ENCODE peak calls at places on chromosomes 5 and 9, in nine cellular contexts. X is IMR-90, L is hepatocyte, T is brain microvascular endothelial cell, W is fibroblast of lung, U is heart left ventricle, H is BJ, Z is body of pancreas, P is heart right ventricle. B is an unnamed sample.

GRCh38 chr5:103450333-103451061 is 112.1 kb downstream of the NUDT12 start:
- DNase-seq in X (peak; percentile 88), L (no peak), T (peak; percentile 77), W (peak; percentile 97), U (no peak), H (peak; percentile 79), Z (no peak), P (no peak), B (no peak)

GRCh38 chr9:129411501-129412175 is 209.3 kb downstream of the C9orf50 start:
- DNase-seq in X (no peak), L (no peak), T (no peak), W (no peak), U (no peak), H (no peak), Z (no peak), P (no peak), B (no peak)

GRCh38 chr9:92974161-92974661 is 26.9 kb downstream of the FGD3 start:
- DNase-seq in X (no peak), L (peak; percentile 65), T (no peak), W (no peak), U (no peak), H (no peak), Z (peak; percentile 43), P (no peak), B (no peak)

GRCh38 chr5:31481531-31481930 is 50.4 kb downstream of the DROSHA start:
- DNase-seq in X (peak; percentile 55), L (no peak), T (no peak), W (no peak), U (no peak), H (no peak), Z (no peak), P (no peak), B (no peak)

GRCh38 chr9:122468735-122469134 is 9.0 kb downstream of the OR1J1 start:
- DNase-seq in X (peak; percentile 83), L (no peak), T (no peak), W (peak; percentile 59), U (no peak), H (peak; percentile 93), Z (no peak), P (no peak), B (no peak)

GRCh38 chr9:125815568-125815967 is 68.4 kb downstream of the PBX3 start:
- DNase-seq in X (peak; percentile 34), L (no peak), T (no peak), W (peak; percentile 82), U (no peak), H (no peak), Z (no peak), P (no peak), B (no peak)

GRCh38 chr9:71487046-71487445 is 281.3 kb downstream of the CEMIP2 start:
- DNase-seq in X (no peak), L (peak; percentile 6), T (no peak), W (no peak), U (no peak), H (peak; percentile 38), Z (no peak), P (no peak), B (no peak)

GRCh38 chr9:111036068-111036789 is 2.0 kb downstream of the LPAR1 start:
- DNase-seq in X (peak; percentile 68), L (peak; percentile 69), T (peak; percentile 21), W (peak; percentile 45), U (peak; percentile 35), H (no peak), Z (peak; percentile 69), P (peak; percentile 61), B (no peak)

GRCh38 chr5:122253794-122254193 is 58.2 kb upstream of the SNCAIP start:
- DNase-seq in X (no peak), L (no peak), T (no peak), W (no peak), U (no peak), H (no peak), Z (no peak), P (no peak), B (no peak)

GRCh38 chr9:131999692-132000551 is 79.7 kb downstream of the MED27 start:
- DNase-seq in X (peak; percentile 91), L (no peak), T (peak; percentile 80), W (peak; percentile 93), U (no peak), H (no peak), Z (no peak), P (no peak), B (no peak)

GRCh38 chr5:168652516-168652915 is 73.3 kb upstream of the PANK3 start:
- DNase-seq in X (no peak), L (no peak), T (no peak), W (no peak), U (no peak), H (no peak), Z (no peak), P (no peak), B (no peak)

GRCh38 chr5:178986326-178986960 is 8.7 kb downstream of the GRM6 start:
- DNase-seq in X (no peak), L (no peak), T (no peak), W (no peak), U (no peak), H (no peak), Z (no peak), P (no peak), B (no peak)

GRCh38 chr9:92724528-92725265 is 39.9 kb downstream of the BICD2 start:
- DNase-seq in X (no peak), L (no peak), T (no peak), W (no peak), U (no peak), H (no peak), Z (peak; percentile 6), P (no peak), B (no peak)

GRCh38 chr9:135413461-135413860 is 66.1 kb upstream of the PPP1R26 start:
- DNase-seq in X (no peak), L (no peak), T (no peak), W (no peak), U (no peak), H (no peak), Z (no peak), P (no peak), B (no peak)

GRCh38 chr9:113516840-113517577 is 53.5 kb downstream of the RGS3 start:
- DNase-seq in X (peak; percentile 39), L (no peak), T (no peak), W (peak; percentile 41), U (no peak), H (no peak), Z (no peak), P (no peak), B (no peak)

GRCh38 chr9:88477300-88477751 is 57.7 kb upstream of the NXNL2 start:
- DNase-seq in X (peak; percentile 99), L (no peak), T (peak; percentile 89), W (peak; percentile 99), U (no peak), H (peak; percentile 99), Z (no peak), P (no peak), B (no peak)

GRCh38 chr9:132973713-132974112 is 4.8 kb upstream of the GFI1B start:
- DNase-seq in X (peak; percentile 18), L (no peak), T (peak; percentile 14), W (peak; percentile 20), U (no peak), H (no peak), Z (no peak), P (no peak), B (no peak)

GRCh38 chr9:99040254-99040653 is 64.7 kb upstream of the TGFBR1 start:
- DNase-seq in X (no peak), L (peak; percentile 46), T (no peak), W (no peak), U (no peak), H (no peak), Z (no peak), P (no peak), B (no peak)

GRCh38 chr9:120327322-120327721 is 252.6 kb downstream of the CDK5RAP2 start:
- DNase-seq in X (no peak), L (no peak), T (no peak), W (no peak), U (no peak), H (no peak), Z (no peak), P (no peak), B (no peak)

GRCh38 chr9:120326076-120326693 is 253.8 kb downstream of the CDK5RAP2 start:
- DNase-seq in X (no peak), L (no peak), T (no peak), W (no peak), U (no peak), H (no peak), Z (no peak), P (no peak), B (no peak)

GRCh38 chr9:120324996-120325642 is 254.8 kb downstream of the CDK5RAP2 start:
- DNase-seq in X (no peak), L (no peak), T (no peak), W (no peak), U (no peak), H (no peak), Z (no peak), P (no peak), B (no peak)

GRCh38 chr9:120323125-120323524 is 256.8 kb downstream of the CDK5RAP2 start:
- DNase-seq in X (no peak), L (no peak), T (no peak), W (no peak), U (no peak), H (no peak), Z (no peak), P (no peak), B (no peak)

DNA sequence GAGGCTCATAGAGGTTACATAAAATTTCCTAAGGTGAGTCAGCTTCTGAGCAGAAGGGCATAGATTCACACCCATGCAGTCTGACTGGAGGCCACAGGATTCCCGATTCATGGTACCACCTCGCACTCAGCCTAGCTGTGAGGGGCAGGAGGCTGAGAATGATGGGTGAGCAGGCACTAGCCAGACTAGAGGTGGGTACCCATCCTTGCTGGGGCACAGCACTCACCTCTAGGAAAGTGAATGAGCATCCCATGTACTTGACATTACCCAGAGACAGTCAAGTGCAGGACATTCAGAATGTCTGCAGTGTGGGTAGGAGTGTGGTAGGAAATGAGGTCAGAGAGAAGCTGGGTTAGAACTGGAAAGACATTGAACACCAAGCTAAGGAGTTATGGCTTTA is 255.5 kb downstream of the CDK5RAP2 start:
- DNase-seq in X (no peak), L (no peak), T (no peak), W (no peak), U (no peak), H (no peak), Z (no peak), P (no peak), B (no peak)
- H3K36me3 ChIP-seq in X (no peaks in the 10 kb centered on the region), L (no peaks in the 10 kb centered on the region), T (no peaks in the 10 kb centered on the region), W (no peaks in the 10 kb centered on the region), U (no peaks in the 10 kb centered on the region), H (no peaks in the 10 kb centered on the region), Z (no peaks in the 10 kb centered on the region), P (no peaks in the 10 kb centered on the region), B (no peaks in the 10 kb centered on the region)

GRCh38 chr9:36137392-36138004 is 965 bp downstream of the GLIPR2 start:
- DNase-seq in X (peak; percentile 38), L (no peak), T (no peak), W (peak; percentile 16), U (no peak), H (no peak), Z (no peak), P (no peak), B (no peak)
- H3K27me3 ChIP-seq in X (no peaks in the 10 kb centered on the region), L (peaks cover 35% of the 10 kb centered on the region), T (no peaks in the 10 kb centered on the region), W (no peaks in the 10 kb centered on the region), U (no peaks in the 10 kb centered on the region), H (no peaks in the 10 kb centered on the region), Z (no peaks in the 10 kb centered on the region), P (no peaks in the 10 kb centered on the region), B (no peaks in the 10 kb centered on the region)

GRCh38 chr5:19608434-19608833 is 379.6 kb downstream of the CDH18 start:
- DNase-seq in X (no peak), L (no peak), T (no peak), W (peak; percentile 12), U (no peak), H (no peak), Z (no peak), P (no peak), B (no peak)
- TF ChIP-seq CTCF in X (no peak), L (peak; percentile 51), T (no peak), W (peak; percentile 10), U (peak; percentile 13), H (no peak), Z (peak; percentile 49), P (peak; percentile 6), B (no peak)

GRCh38 chr9:5635390-5635789 is 6.5 kb downstream of the RIC1 start:
- DNase-seq in X (no peak), L (no peak), T (no peak), W (no peak), U (no peak), H (no peak), Z (no peak), P (no peak), B (no peak)
- H3K36me3 ChIP-seq in X (peaks cover 7% of the 10 kb centered on the region), L (no peaks in the 10 kb centered on the region), T (no peaks in the 10 kb centered on the region), W (no peaks in the 10 kb centered on the region), U (no peaks in the 10 kb centered on the region), H (no peaks in the 10 kb centered on the region), Z (no peaks in the 10 kb centered on the region), P (no peaks in the 10 kb centered on the region), B (no peaks in the 10 kb centered on the region)